ENCODE peak calls at places on chromosomes 6 and 20, in eight cellular contexts. F is iris pigment epithelial cell; L is GM23248; V is effector memory CD8-positive, alpha-beta T cell; K is activated T-cell treated with anti-CD3 and anti-CD28 coated beads, Interleukin-2, amount 50 U/mL, for 24 hours; B is NCI-H1417; S is nucleus accumbens; T is adrenal gland. W is an unnamed sample.

GRCh38 chr6:168131464-168132415 is 52.7 kb upstream of the FRMD1 start:
- DNase-seq in F (no peak), L (no peak), V (no peak), K (no peak), B (no peak), S (no peak), T (no peak), W (no peak)

GRCh38 chr6:64932486-64932885 is 774.5 kb downstream of the EYS start:
- DNase-seq in F (peak), L (no peak), V (no peak), K (no peak), B (no peak), S (no peak), T (no peak), W (peak)

GRCh38 chr6:88013554-88013953 is 34.1 kb upstream of the SPACA1 start:
- DNase-seq in F (no peak), L (peak), V (no peak), K (no peak), B (no peak), S (no peak), T (no peak), W (no peak)

GRCh38 chr6:34021001-34021838 is 124.7 kb downstream of the GRM4 start:
- DNase-seq in F (no peak), L (no peak), V (no peak), K (no peak), B (peak), S (no peak), T (no peak), W (no peak)

GRCh38 chr6:136318676-136319075 is 29.0 kb upstream of the BCLAF1 start:
- DNase-seq in F (no peak), L (peak), V (no peak), K (no peak), B (no peak), S (no peak), T (no peak), W (no peak)

GRCh38 chr20:57605878-57606277 is 14.3 kb downstream of the ZBP1 start:
- DNase-seq in F (no peak), L (no peak), V (no peak), K (no peak), B (no peak), S (no peak), T (no peak), W (no peak)

GRCh38 chr6:71287038-71287437 is 1.6 kb upstream of the OGFRL1 start:
- DNase-seq in F (peak), L (peak), V (no peak), K (no peak), B (no peak), S (no peak), T (peak), W (peak)

GRCh38 chr20:51126337-51126736 is 103.4 kb upstream of the KCNG1 start:
- DNase-seq in F (no peak), L (no peak), V (no peak), K (no peak), B (no peak), S (no peak), T (no peak), W (no peak)

GRCh38 chr20:36101201-36101600 is 53.3 kb upstream of the EPB41L1 start:
- DNase-seq in F (no peak), L (no peak), V (no peak), K (no peak), B (peak), S (no peak), T (no peak), W (no peak)

GRCh38 chr6:74979065-74979766 is 226.6 kb downstream of the COL12A1 start:
- DNase-seq in F (no peak), L (no peak), V (no peak), K (no peak), B (no peak), S (no peak), T (no peak), W (no peak)

GRCh38 chr6:44558315-44559227 is 171.1 kb downstream of the CDC5L start:
- DNase-seq in F (no peak), L (peak), V (no peak), K (no peak), B (no peak), S (no peak), T (no peak), W (no peak)

GRCh38 chr6:144162977-144163376 is 12.7 kb downstream of the STX11 start:
- DNase-seq in F (no peak), L (no peak), V (no peak), K (no peak), B (no peak), S (no peak), T (no peak), W (no peak)

GRCh38 chr20:41030536-41031242 is 2.1 kb downstream of the TOP1 start:
- DNase-seq in F (peak), L (peak), V (no peak), K (no peak), B (no peak), S (no peak), T (no peak), W (peak)

GRCh38 chr6:46909371-46909770 is 12.4 kb downstream of the ADGRF5 start:
- DNase-seq in F (no peak), L (peak), V (no peak), K (no peak), B (no peak), S (no peak), T (no peak), W (peak)

GRCh38 chr6:110055387-110055735 is 77.2 kb downstream of the GPR6 start:
- DNase-seq in F (no peak), L (no peak), V (no peak), K (no peak), B (peak), S (no peak), T (no peak), W (no peak)

GRCh38 chr6:41257369-41258195 is 28.9 kb downstream of the TREM1 start:
- DNase-seq in F (peak), L (no peak), V (no peak), K (no peak), B (peak), S (no peak), T (peak), W (peak)

GRCh38 chr6:137016366-137016765 is 28.4 kb downstream of the IL20RA start:
- DNase-seq in F (peak), L (no peak), V (no peak), K (no peak), B (peak), S (no peak), T (no peak), W (no peak)

GRCh38 chr20:54345817-54346216 is 129.6 kb upstream of the DOK5 start:
- DNase-seq in F (peak), L (peak), V (no peak), K (no peak), B (no peak), S (no peak), T (no peak), W (peak)

GRCh38 chr20:25020345-25020744 is 27.8 kb upstream of the APMAP start:
- DNase-seq in F (no peak), L (no peak), V (no peak), K (no peak), B (no peak), S (no peak), T (peak), W (no peak)

GRCh38 chr20:35273449-35274171 is 4.3 kb downstream of the MMP24OS start:
- DNase-seq in F (peak), L (no peak), V (no peak), K (no peak), B (no peak), S (no peak), T (peak), W (no peak)

GRCh38 chr6:55617272-55617671 is 38.3 kb upstream of the HMGCLL1 start:
- DNase-seq in F (peak), L (peak), V (no peak), K (no peak), B (peak), S (no peak), T (no peak), W (peak)

GRCh38 chr6:111011360-111012142 is 29.7 kb downstream of the RPF2 start:
- DNase-seq in F (peak), L (peak), V (peak), K (no peak), B (peak), S (no peak), T (no peak), W (peak)

GRCh38 chr20:15380770-15381169 is 1043.4 kb upstream of the FLRT3 start:
- DNase-seq in F (no peak), L (no peak), V (no peak), K (no peak), B (no peak), S (no peak), T (no peak), W (no peak)

GRCh38 chr6:39821739-39822532 is 29.8 kb downstream of the DAAM2 start:
- DNase-seq in F (no peak), L (no peak), V (no peak), K (no peak), B (no peak), S (peak), T (no peak), W (no peak)

W was measured in M059J.